ENCODE peak calls at places on chromosomes 4 and X, in five cellular contexts. One of them, this sample, is unnamed.

GRCh38 chr4:184016742-184017668 is 111.9 kb downstream of the STOX2 start:
- DNase-seq in H9: no peak
- DNase-seq in H1: no peak
- DNase-seq in mesenchymal stem cell: peak
- DNase-seq in IMR-90: peak
- DNase-seq in this sample: no peak

GRCh38 chr4:151983854-151984253 is 223.0 kb upstream of the GATB start:
- DNase-seq in H1: no peak
- DNase-seq in IMR-90: no peak
- DNase-seq in mesenchymal stem cell: no peak
- DNase-seq in H9: no peak
- DNase-seq in this sample: no peak

GRCh38 chr4:91325495-91325894 is 978.3 kb upstream of the GRID2 start:
- DNase-seq in H9: no peak
- DNase-seq in IMR-90: no peak
- DNase-seq in mesenchymal stem cell: peak
- DNase-seq in H1: no peak
- DNase-seq in this sample: no peak

GRCh38 chr4:99811117-99811516 is 5.5 kb upstream of the DAPP1 start:
- DNase-seq in mesenchymal stem cell: no peak
- DNase-seq in IMR-90: no peak
- DNase-seq in H1: no peak
- DNase-seq in H9: no peak
- DNase-seq in this sample: no peak

GRCh38 chr4:39435875-39436563 is 22.7 kb downstream of the RPL9 start:
- DNase-seq in mesenchymal stem cell: no peak
- DNase-seq in H9: no peak
- DNase-seq in IMR-90: no peak
- DNase-seq in H1: no peak
- DNase-seq in this sample: no peak

GRCh38 chrX:140180585-140180984 is 215.3 kb upstream of the CXorf66 start:
- DNase-seq in H9: no peak
- DNase-seq in IMR-90: peak
- DNase-seq in mesenchymal stem cell: no peak
- DNase-seq in H1: no peak
- DNase-seq in this sample: no peak

GRCh38 chr4:2352729-2353221 is 65.7 kb downstream of the ZFYVE28 start:
- DNase-seq in H1: peak
- DNase-seq in H9: no peak
- DNase-seq in mesenchymal stem cell: no peak
- DNase-seq in IMR-90: no peak
- DNase-seq in this sample: no peak

GRCh38 chr4:189128341-189128740 is 812.3 kb upstream of the FRG1 start:
- DNase-seq in mesenchymal stem cell: no peak
- DNase-seq in IMR-90: no peak
- DNase-seq in H1: no peak
- DNase-seq in H9: no peak
- DNase-seq in this sample: no peak

GRCh38 chr4:176883681-176884418 is 91.1 kb upstream of the VEGFC start:
- DNase-seq in H1: no peak
- DNase-seq in mesenchymal stem cell: peak
- DNase-seq in H9: no peak
- DNase-seq in IMR-90: peak
- DNase-seq in this sample: no peak

GRCh38 chr4:47222276-47222675 is 190.9 kb downstream of the GABRB1 start:
- DNase-seq in H9: no peak
- DNase-seq in mesenchymal stem cell: peak
- DNase-seq in H1: no peak
- DNase-seq in IMR-90: peak
- DNase-seq in this sample: no peak

GRCh38 chr4:45471335-45471734 is 652.5 kb downstream of the GABRG1 start:
- DNase-seq in mesenchymal stem cell: no peak
- DNase-seq in H9: no peak
- DNase-seq in H1: no peak
- DNase-seq in IMR-90: no peak
- DNase-seq in this sample: no peak
- H3K23ac ChIP-seq in mesenchymal stem cell: no peak
- H3K23ac ChIP-seq in H9: no peak
- H3K23ac ChIP-seq in H1: no peak
- H3K23ac ChIP-seq in IMR-90: no peak
- H3K23ac ChIP-seq in this sample: no peak

GRCh38 chr4:22515888-22516541 is at the start of gene ADGRA3:
- DNase-seq in H1: peak
- DNase-seq in H9: peak
- DNase-seq in IMR-90: peak
- DNase-seq in mesenchymal stem cell: peak
- DNase-seq in this sample: peak
- H4K8ac ChIP-seq in H1: peak
- H4K8ac ChIP-seq in H9: no peak
- H4K8ac ChIP-seq in IMR-90: peak
- H4K8ac ChIP-seq in mesenchymal stem cell: peak
- H4K8ac ChIP-seq in this sample: peak

GRCh38 chr4:124869978-124870495 is 157.5 kb upstream of the ANKRD50 start:
- DNase-seq in H9: no peak
- DNase-seq in mesenchymal stem cell: no peak
- DNase-seq in IMR-90: no peak
- DNase-seq in H1: no peak
- DNase-seq in this sample: no peak
- H2AFZ ChIP-seq in H9: no peak
- H2AFZ ChIP-seq in mesenchymal stem cell: no peak
- H2AFZ ChIP-seq in IMR-90: no peak
- H2AFZ ChIP-seq in H1: peak
- H2AFZ ChIP-seq in this sample: no peak

DNA sequence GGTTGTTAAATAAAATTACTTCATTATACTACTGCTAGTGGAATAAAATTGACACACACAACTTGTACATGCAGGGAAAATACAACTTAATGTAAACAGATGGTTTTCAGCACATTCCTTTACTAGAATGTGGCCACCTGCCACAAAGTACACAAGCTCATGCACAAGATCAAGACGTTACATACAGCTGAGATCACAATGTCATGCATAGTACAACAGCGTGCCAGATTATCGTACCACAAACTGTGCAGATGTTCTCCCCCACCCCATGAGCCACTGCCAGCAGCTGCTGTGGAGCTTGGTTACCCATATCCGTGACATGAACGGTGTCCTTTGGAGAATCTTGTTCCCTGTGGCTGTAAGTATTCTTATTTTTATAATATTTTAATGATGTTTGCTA is 27.7 kb downstream of the FBXO8 start:
- DNase-seq in IMR-90: peak
- DNase-seq in H9: no peak
- DNase-seq in H1: no peak
- DNase-seq in mesenchymal stem cell: peak
- DNase-seq in this sample: no peak
- H3K23ac ChIP-seq in IMR-90: no peak
- H3K23ac ChIP-seq in H9: no peak
- H3K23ac ChIP-seq in H1: no peak
- H3K23ac ChIP-seq in mesenchymal stem cell: no peak
- H3K23ac ChIP-seq in this sample: no peak

DNA sequence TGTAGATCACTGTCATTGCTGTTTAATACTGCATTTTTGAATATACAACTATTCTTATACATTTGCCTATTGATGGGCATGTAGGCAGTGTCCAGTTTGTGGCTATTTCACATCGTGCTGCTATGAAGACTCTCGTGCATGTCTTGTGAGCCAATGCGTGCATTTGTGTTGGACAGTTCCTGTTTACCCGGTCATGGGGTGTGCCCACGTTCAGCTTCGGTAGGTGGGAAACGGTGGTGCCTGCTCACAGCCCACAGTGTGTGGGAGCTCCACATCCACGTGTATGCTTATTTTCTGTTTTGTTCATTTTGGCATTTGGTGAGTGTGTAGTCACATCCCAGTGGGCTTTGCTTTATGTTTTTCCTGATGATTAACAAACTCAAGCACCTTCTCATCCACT is 19.7 kb upstream of the RNF212 start:
- DNase-seq in H9: no peak
- DNase-seq in H1: no peak
- DNase-seq in mesenchymal stem cell: no peak
- DNase-seq in IMR-90: no peak
- DNase-seq in this sample: no peak
- H4K8ac ChIP-seq in H9: no peak
- H4K8ac ChIP-seq in H1: no peak
- H4K8ac ChIP-seq in mesenchymal stem cell: no peak
- H4K8ac ChIP-seq in IMR-90: no peak
- H4K8ac ChIP-seq in this sample: no peak

DNA sequence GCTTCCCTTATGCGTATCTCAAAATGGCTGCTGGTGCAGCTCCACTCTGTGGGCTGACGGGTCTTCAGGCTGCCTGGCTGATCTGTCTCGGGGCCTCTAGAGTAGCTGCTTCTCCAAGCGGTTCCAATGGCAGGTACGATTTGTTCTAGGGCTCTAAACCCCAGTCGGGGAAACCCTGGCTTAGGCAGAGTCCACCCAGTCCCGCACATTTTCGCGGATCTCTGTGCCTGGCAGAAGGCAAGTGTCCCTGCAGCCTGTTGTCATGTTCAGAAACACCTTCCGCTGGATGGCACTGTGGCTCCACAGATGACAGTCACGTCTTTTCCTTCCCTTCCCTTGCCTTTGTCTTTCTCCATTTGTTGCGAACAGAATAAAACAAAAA is 54.4 kb downstream of the NBDY start:
- DNase-seq in mesenchymal stem cell: no peak
- DNase-seq in H1: no peak
- DNase-seq in H9: peak
- DNase-seq in IMR-90: peak
- DNase-seq in this sample: no peak
- H2AFZ ChIP-seq in mesenchymal stem cell: no peak
- H2AFZ ChIP-seq in H1: no peak
- H2AFZ ChIP-seq in H9: no peak
- H2AFZ ChIP-seq in IMR-90: peak
- H2AFZ ChIP-seq in this sample: peak

This sample was measured in neuronal stem cell.